ENCODE peak calls at places on chromosome 11, in eight cellular contexts. M is cardiac septum; P is activated T-helper 1 cell treated with anti-CD3 and anti-CD28 coated beads, Interleukin-12 subunit alpha, Interleukin-12 subunit beta, Interleukin-2, Interleukin-4 antibody, amounts not matched to agents 30 ng/mL and 10 ng/mL and 1 ng/mL, durations not matched to agents 14 hours and 24 hours and 36 hours; J is astrocyte of the cerebellum; B is pons; W is Kasumi-1; X is COR-L47; A is putamen. G is an unnamed sample.

GRCh38 chr11:65872555-65873279 is at the start of gene EFEMP2:
- DNase-seq in M (no peak), P (no peak), J (no peak), B (no peak), W (no peak), X (no peak), A (no peak), G (no peak)

GRCh38 chr11:20559523-20560300 is 39.7 kb upstream of the SLC6A5 start:
- DNase-seq in M (no peak), P (no peak), J (no peak), B (no peak), W (no peak), X (no peak), A (no peak), G (no peak)

GRCh38 chr11:14904745-14905103 is 12.7 kb upstream of the CYP2R1 start:
- DNase-seq in M (peak; percentile 94), P (peak; percentile 80), J (no peak), B (peak; percentile 62), W (peak; percentile 86), X (no peak), A (peak; percentile 35), G (no peak)

GRCh38 chr11:47269829-47270305 is at the start of gene MADD:
- DNase-seq in M (peak; percentile 92), P (peak; percentile 84), J (no peak), B (peak; percentile 71), W (peak; percentile 72), X (peak; percentile 89), A (peak; percentile 88), G (no peak)

GRCh38 chr11:65165847-65166317 is 4.2 kb upstream of the SPDYC start:
- DNase-seq in M (no peak), P (no peak), J (no peak), B (no peak), W (no peak), X (no peak), A (no peak), G (no peak)

GRCh38 chr11:114262681-114263509 is 33.3 kb upstream of the NNMT start:
- DNase-seq in M (peak; percentile 68), P (no peak), J (peak; percentile 40), B (peak; percentile 69), W (peak; percentile 68), X (peak; percentile 61), A (no peak), G (no peak)

GRCh38 chr11:33321483-33321882 is 64.3 kb downstream of the HIPK3 start:
- DNase-seq in M (no peak), P (no peak), J (no peak), B (no peak), W (peak; percentile 17), X (no peak), A (no peak), G (no peak)

GRCh38 chr11:133995066-133995465 is 38.3 kb upstream of the IGSF9B start:
- DNase-seq in M (no peak), P (no peak), J (no peak), B (no peak), W (no peak), X (no peak), A (no peak), G (no peak)

GRCh38 chr11:121318848-121319834 is 26.6 kb downstream of the SC5D start:
- DNase-seq in M (no peak), P (no peak), J (peak; percentile 29), B (peak; percentile 84), W (peak; percentile 78), X (peak; percentile 37), A (peak; percentile 47), G (peak; percentile 23)

GRCh38 chr11:36014499-36014898 is 70.6 kb downstream of the LDLRAD3 start:
- DNase-seq in M (no peak), P (no peak), J (no peak), B (no peak), W (peak; percentile 61), X (no peak), A (no peak), G (no peak)

GRCh38 chr11:723120-723883 is 17.3 kb downstream of the EPS8L2 start:
- DNase-seq in M (no peak), P (peak; percentile 40), J (peak; percentile 49), B (peak; percentile 62), W (peak; percentile 49), X (peak; percentile 31), A (peak; percentile 36), G (no peak)

GRCh38 chr11:86952933-86953637 is 2.1 kb downstream of the FZD4 start:
- DNase-seq in M (no peak), P (no peak), J (no peak), B (no peak), W (no peak), X (no peak), A (no peak), G (no peak)

GRCh38 chr11:126111458-126112116 is 48.9 kb upstream of the CDON start:
- DNase-seq in M (no peak), P (no peak), J (no peak), B (no peak), W (no peak), X (peak; percentile 68), A (no peak), G (no peak)

GRCh38 chr11:37552284-37552683 is 954.2 kb upstream of the RAG2 start:
- DNase-seq in M (no peak), P (no peak), J (no peak), B (no peak), W (no peak), X (no peak), A (no peak), G (no peak)

GRCh38 chr11:86245369-86246292 is 1.1 kb downstream of the EED start:
- DNase-seq in M (no peak), P (peak; percentile 3), J (no peak), B (peak; percentile 18), W (peak; percentile 55), X (peak; percentile 73), A (no peak), G (no peak)

GRCh38 chr11:76176463-76176862 is 29.8 kb downstream of the WNT11 start:
- DNase-seq in M (no peak), P (no peak), J (no peak), B (no peak), W (no peak), X (no peak), A (no peak), G (no peak)

GRCh38 chr11:6483015-6483414 is 1.7 kb downstream of the TIMM10B start:
- DNase-seq in M (no peak), P (no peak), J (no peak), B (no peak), W (no peak), X (no peak), A (no peak), G (no peak)

GRCh38 chr11:93444671-93445073 is 98.5 kb downstream of the SMCO4 start:
- DNase-seq in M (no peak), P (no peak), J (peak; percentile 19), B (no peak), W (no peak), X (no peak), A (no peak), G (no peak)

GRCh38 chr11:120079750-120080610 is 57.9 kb downstream of the TRIM29 start:
- DNase-seq in M (no peak), P (no peak), J (no peak), B (no peak), W (peak; percentile 23), X (no peak), A (no peak), G (no peak)

GRCh38 chr11:68206211-68206610 is 6.9 kb downstream of the KMT5B start:
- DNase-seq in M (no peak), P (no peak), J (peak; percentile 49), B (peak; percentile 83), W (peak; percentile 80), X (peak; percentile 40), A (peak; percentile 50), G (no peak)

GRCh38 chr11:112294688-112295340 is 34.2 kb upstream of the PLET1 start:
- DNase-seq in M (no peak), P (no peak), J (no peak), B (no peak), W (peak; percentile 35), X (no peak), A (no peak), G (no peak)

GRCh38 chr11:26626346-26626745 is 54.3 kb upstream of the MUC15 start:
- DNase-seq in M (no peak), P (no peak), J (no peak), B (no peak), W (no peak), X (no peak), A (no peak), G (no peak)

GRCh38 chr11:16795146-16795545 is 56.7 kb downstream of the C11orf58 start:
- DNase-seq in M (no peak), P (no peak), J (no peak), B (no peak), W (peak; percentile 85), X (no peak), A (no peak), G (no peak)

GRCh38 chr11:22715971-22716370 is 49.6 kb downstream of the GAS2 start:
- DNase-seq in M (no peak), P (no peak), J (no peak), B (no peak), W (no peak), X (no peak), A (no peak), G (no peak)

GRCh38 chr11:66313321-66314185 is 3.3 kb downstream of the CD248 start:
- DNase-seq in M (no peak), P (no peak), J (no peak), B (no peak), W (no peak), X (no peak), A (no peak), G (no peak)

GRCh38 chr11:68843052-68843561 is 1.4 kb upstream of the CPT1A start:
- DNase-seq in M (no peak), P (peak; percentile 42), J (peak; percentile 32), B (no peak), W (peak; percentile 56), X (no peak), A (no peak), G (no peak)

GRCh38 chr11:104873252-104873651 is 25.0 kb downstream of the CASP12 start:
- DNase-seq in M (no peak), P (no peak), J (no peak), B (no peak), W (no peak), X (no peak), A (no peak), G (no peak)

GRCh38 chr11:43393765-43394355 is 35.1 kb downstream of the TTC17 start:
- DNase-seq in M (no peak), P (no peak), J (no peak), B (no peak), W (no peak), X (no peak), A (no peak), G (no peak)

GRCh38 chr11:14789879-14790484 is 102.0 kb downstream of the CYP2R1 start:
- DNase-seq in M (no peak), P (no peak), J (peak; percentile 2), B (peak; percentile 34), W (peak; percentile 24), X (no peak), A (no peak), G (no peak)

GRCh38 chr11:33691051-33691864 is 9.4 kb downstream of the C11orf91 start:
- DNase-seq in M (no peak), P (no peak), J (no peak), B (no peak), W (no peak), X (no peak), A (no peak), G (no peak)

GRCh38 chr11:2797181-2797711 is 88.3 kb downstream of the CDKN1C start:
- DNase-seq in M (peak; percentile 69), P (no peak), J (no peak), B (no peak), W (no peak), X (no peak), A (no peak), G (no peak)

GRCh38 chr11:19284881-19285280 is 44.1 kb upstream of the E2F8 start:
- DNase-seq in M (no peak), P (no peak), J (no peak), B (no peak), W (no peak), X (no peak), A (no peak), G (no peak)

GRCh38 chr11:65225284-65226102 is 36.3 kb upstream of the POLA2 start:
- DNase-seq in M (peak; percentile 81), P (peak; percentile 34), J (peak; percentile 33), B (peak; percentile 9), W (peak; percentile 45), X (peak; percentile 11), A (no peak), G (peak; percentile 18)

GRCh38 chr11:765025-765801 is 12.1 kb downstream of the GATD1 start:
- DNase-seq in M (no peak), P (peak; percentile 45), J (no peak), B (peak; percentile 52), W (peak; percentile 74), X (peak; percentile 25), A (no peak), G (no peak)

G was measured in smooth muscle cell of the brain vasculature.